ENCODE peak calls at places on chromosomes 5 and 9, in six cellular contexts. Q is HepG2, B is A549, O is H1, R is K562, A is HCT116. H is an unnamed sample.

GRCh38 chr9:92510747-92511146 is 25.0 kb downstream of the ECM2 start:
- DNase-seq in Q (no peak), B (no peak), O (no peak), R (no peak), A (no peak), H (no peak)

GRCh38 chr5:151745071-151745705 is 13.2 kb downstream of the ATOX1 start:
- DNase-seq in Q (no peak), B (no peak), O (no peak), R (no peak), A (peak; percentile 98), H (peak; percentile 71)

GRCh38 chr9:127201071-127201541 is 63.5 kb upstream of the GARNL3 start:
- DNase-seq in Q (no peak), B (no peak), O (no peak), R (no peak), A (no peak), H (no peak)

GRCh38 chr5:178555771-178556211 is 34.4 kb downstream of the COL23A1 start:
- DNase-seq in Q (no peak), B (no peak), O (peak; percentile 67), R (no peak), A (no peak), H (no peak)

GRCh38 chr5:5135957-5136676 is 4.0 kb upstream of the ADAMTS16 start:
- DNase-seq in Q (peak; percentile 81), B (peak; percentile 38), O (no peak), R (no peak), A (no peak), H (no peak)

GRCh38 chr5:154712518-154713437 is 42.4 kb upstream of the LARP1 start:
- DNase-seq in Q (no peak), B (no peak), O (peak; percentile 86), R (peak; percentile 5), A (peak; percentile 46), H (no peak)

GRCh38 chr9:95910023-95910706 is 34.7 kb downstream of the ERCC6L2 start:
- DNase-seq in Q (no peak), B (no peak), O (no peak), R (no peak), A (no peak), H (no peak)

GRCh38 chr9:89879711-89880110 is 274.9 kb downstream of the GADD45G start:
- DNase-seq in Q (no peak), B (no peak), O (no peak), R (no peak), A (no peak), H (no peak)

GRCh38 chr5:10246761-10247160 is 2.9 kb downstream of the ATPSCKMT start:
- DNase-seq in Q (peak; percentile 59), B (no peak), O (no peak), R (no peak), A (no peak), H (no peak)

GRCh38 chr5:18744990-18745590 is 1110.8 kb downstream of the TAF11L14 start:
- DNase-seq in Q (no peak), B (no peak), O (no peak), R (no peak), A (no peak), H (no peak)

GRCh38 chr9:69044226-69045219 is 9.0 kb downstream of the FXN start:
- DNase-seq in Q (no peak), B (no peak), O (no peak), R (no peak), A (no peak), H (no peak)

GRCh38 chr9:87569008-87569908 is 71.6 kb downstream of the DAPK1 start:
- DNase-seq in Q (peak; percentile 91), B (no peak), O (no peak), R (no peak), A (no peak), H (no peak)

GRCh38 chr9:127451681-127452480 is 571 bp downstream of the LRSAM1 start:
- DNase-seq in Q (no peak), B (peak; percentile 79), O (no peak), R (peak; percentile 82), A (no peak), H (peak; percentile 47)

GRCh38 chr9:5838884-5839571 is 6.1 kb upstream of the ERMP1 start:
- DNase-seq in Q (peak; percentile 96), B (peak; percentile 96), O (no peak), R (peak; percentile 52), A (peak; percentile 77), H (no peak)

GRCh38 chr9:106888992-106889631 is 26.1 kb downstream of the ZNF462 start:
- DNase-seq in Q (no peak), B (no peak), O (no peak), R (no peak), A (no peak), H (no peak)

GRCh38 chr5:73596705-73597328 is 29.2 kb upstream of the ARHGEF28 start:
- DNase-seq in Q (peak; percentile 60), B (peak; percentile 40), O (no peak), R (peak; percentile 27), A (peak; percentile 56), H (no peak)

GRCh38 chr9:135978650-135979461 is 17.7 kb upstream of the UBAC1 start:
- DNase-seq in Q (no peak), B (no peak), O (no peak), R (no peak), A (no peak), H (no peak)

GRCh38 chr5:140324834-140325195 is 21.6 kb downstream of the HBEGF start:
- DNase-seq in Q (no peak), B (no peak), O (no peak), R (no peak), A (no peak), H (no peak)

GRCh38 chr5:144011348-144011861 is 159.1 kb downstream of the YIPF5 start:
- DNase-seq in Q (no peak), B (no peak), O (no peak), R (no peak), A (no peak), H (no peak)

GRCh38 chr5:134819404-134819963 is 26.3 kb upstream of the C5orf24 start:
- DNase-seq in Q (no peak), B (no peak), O (no peak), R (no peak), A (no peak), H (no peak)

GRCh38 chr5:132873119-132873929 is at the start of gene LEAP2:
- DNase-seq in Q (peak; percentile 95), B (no peak), O (no peak), R (no peak), A (no peak), H (no peak)

GRCh38 chr5:81768960-81769452 is 18.1 kb upstream of the SSBP2 start:
- DNase-seq in Q (peak; percentile 3), B (peak; percentile 81), O (no peak), R (no peak), A (peak; percentile 35), H (no peak)

GRCh38 chr5:65120371-65120967 is 351.7 kb downstream of the CWC27 start:
- DNase-seq in Q (no peak), B (no peak), O (no peak), R (no peak), A (no peak), H (no peak)

GRCh38 chr5:9507974-9508373 is 37.9 kb downstream of the SEMA5A start:
- DNase-seq in Q (no peak), B (no peak), O (no peak), R (no peak), A (no peak), H (no peak)

GRCh38 chr9:135701067-135701967 is 668 bp upstream of the KCNT1 start:
- DNase-seq in Q (no peak), B (no peak), O (no peak), R (peak; percentile 55), A (no peak), H (no peak)

GRCh38 chr5:101716941-101717340 is 579.1 kb downstream of the SLCO4C1 start:
- DNase-seq in Q (no peak), B (no peak), O (no peak), R (no peak), A (no peak), H (no peak)

GRCh38 chr5:64214152-64214551 is 48.5 kb downstream of the RNF180 start:
- DNase-seq in Q (no peak), B (no peak), O (no peak), R (no peak), A (no peak), H (no peak)

GRCh38 chr9:129962376-129962765 is 80.6 kb downstream of the FNBP1 start:
- DNase-seq in Q (no peak), B (no peak), O (no peak), R (no peak), A (no peak), H (no peak)

GRCh38 chr5:38404667-38405276 is 146.4 kb downstream of the EGFLAM start:
- DNase-seq in Q (peak; percentile 24), B (no peak), O (no peak), R (no peak), A (peak; percentile 37), H (no peak)

GRCh38 chr5:132070460-132071337 is 2.9 kb upstream of the CSF2 start:
- DNase-seq in Q (no peak), B (no peak), O (no peak), R (peak; percentile 69), A (no peak), H (no peak)

GRCh38 chr5:90548069-90548593 is 10.5 kb upstream of the ADGRV1 start:
- DNase-seq in Q (peak; percentile 66), B (peak; percentile 26), O (no peak), R (peak; percentile 25), A (peak; percentile 42), H (no peak)

GRCh38 chr5:120697147-120697546 is 233.0 kb downstream of the PRR16 start:
- DNase-seq in Q (no peak), B (no peak), O (no peak), R (no peak), A (no peak), H (no peak)
- TF ChIP-seq CEBPB in Q (no peak), B (no peak), O (no peak), R (no peak), A (no peak), H (no peak)

DNA sequence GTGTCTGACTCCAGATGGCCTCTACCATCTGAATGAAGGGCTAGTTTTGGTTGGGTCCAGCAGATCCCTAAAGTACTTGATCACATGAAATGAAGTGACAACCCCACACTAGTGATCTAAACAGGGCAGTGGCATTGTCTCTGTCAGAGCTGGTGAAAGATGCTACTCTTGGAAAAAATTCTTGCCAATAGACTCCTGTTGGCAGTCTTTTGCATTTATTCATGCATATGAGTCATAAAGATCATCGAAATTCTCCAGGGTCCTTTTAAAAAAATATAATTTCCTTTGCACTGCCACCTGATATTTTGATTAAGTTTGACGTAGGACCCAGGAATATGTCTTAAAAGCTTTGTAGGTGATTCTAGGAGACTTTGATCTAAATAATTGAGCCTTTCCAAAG is 135.1 kb upstream of the ELL2 start:
- DNase-seq in Q (no peak), B (no peak), O (no peak), R (no peak), A (no peak), H (no peak)
- TF ChIP-seq CEBPB in Q (no peak), B (no peak), O (no peak), R (no peak), A (no peak), H (no peak)

DNA sequence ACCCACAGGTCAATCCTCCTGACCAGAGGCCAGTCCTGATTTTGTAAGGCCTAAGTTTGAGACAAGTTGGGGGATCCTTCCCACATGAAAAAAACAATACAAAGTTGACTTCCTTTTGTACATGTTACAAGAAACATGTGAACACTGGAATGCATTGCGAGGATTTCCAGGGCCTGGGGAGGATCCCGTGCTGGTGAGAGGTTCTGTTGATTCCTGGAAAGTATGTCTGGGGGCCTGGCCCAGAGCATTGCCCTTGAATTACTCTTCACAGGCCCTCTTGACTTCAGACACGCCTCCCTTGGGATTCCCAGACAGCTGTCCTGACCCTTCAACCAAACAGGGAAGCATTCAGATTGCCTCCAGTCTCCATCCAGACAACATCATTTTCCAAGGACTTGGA is 234.2 kb upstream of the IRX2 start:
- DNase-seq in Q (no peak), B (no peak), O (no peak), R (no peak), A (no peak), H (no peak)
- TF ChIP-seq CEBPB in Q (no peak), B (no peak), O (no peak), R (no peak), A (no peak), H (no peak)

GRCh38 chr9:124210697-124211096 is 47.1 kb upstream of the NEK6 start:
- DNase-seq in Q (no peak), B (no peak), O (no peak), R (no peak), A (no peak), H (peak; percentile 69)
- TF ChIP-seq CEBPB in Q (no peak), B (no peak), O (no peak), R (no peak), A (no peak), H (no peak)

H was measured in GM12878.